ENCODE peak calls at places on chromosome 12, in five cellular contexts. V is lower lobe of right lung, S is right lobe of liver, O is brain microvascular endothelial cell, H is fibroblast of lung. Y is an unnamed sample.

GRCh38 chr12:86264451-86265328 is 8.5 kb upstream of the MGAT4C start:
- DNase-seq in V (peak; percentile 77), S (peak; percentile 38), O (no peak), H (no peak), Y (no peak)

GRCh38 chr12:68402422-68402821 is 70.3 kb upstream of the MDM1 start:
- DNase-seq in V (no peak), S (no peak), O (no peak), H (no peak), Y (no peak)

GRCh38 chr12:124318336-124319020 is 23.6 kb downstream of the RFLNA start:
- DNase-seq in V (no peak), S (no peak), O (no peak), H (no peak), Y (no peak)

GRCh38 chr12:104177663-104178501 is 37.7 kb upstream of the TXNRD1 start:
- DNase-seq in V (peak; percentile 53), S (peak; percentile 50), O (peak; percentile 96), H (peak; percentile 99), Y (peak; percentile 99)

GRCh38 chr12:92695056-92695455 is 7.7 kb upstream of the PLEKHG7 start:
- DNase-seq in V (no peak), S (no peak), O (no peak), H (no peak), Y (no peak)

GRCh38 chr12:41108032-41108431 is 80.1 kb upstream of the PDZRN4 start:
- DNase-seq in V (no peak), S (no peak), O (no peak), H (no peak), Y (no peak)

GRCh38 chr12:88431245-88431644 is 149.0 kb downstream of the KITLG start:
- DNase-seq in V (no peak), S (no peak), O (no peak), H (no peak), Y (no peak)

GRCh38 chr12:47881826-47882427 is 22.9 kb downstream of the VDR start:
- DNase-seq in V (no peak), S (no peak), O (peak; percentile 98), H (peak; percentile 98), Y (peak; percentile 98)

GRCh38 chr12:79677667-79678066 is 13.1 kb downstream of the PAWR start:
- DNase-seq in V (no peak), S (no peak), O (no peak), H (no peak), Y (no peak)

GRCh38 chr12:2251485-2252179 is 198.8 kb downstream of the CACNA1C start:
- DNase-seq in V (no peak), S (no peak), O (no peak), H (no peak), Y (no peak)

GRCh38 chr12:16361142-16361783 is 13.8 kb downstream of the MGST1 start:
- DNase-seq in V (no peak), S (no peak), O (no peak), H (no peak), Y (no peak)

GRCh38 chr12:89899651-89900050 is 191.0 kb upstream of the ATP2B1 start:
- DNase-seq in V (no peak), S (no peak), O (no peak), H (no peak), Y (no peak)

GRCh38 chr12:45349911-45350310 is 134.0 kb downstream of the ANO6 start:
- DNase-seq in V (no peak), S (no peak), O (no peak), H (no peak), Y (peak; percentile 32)

GRCh38 chr12:52137746-52138145 is 54.1 kb downstream of the KRT80 start:
- DNase-seq in V (peak; percentile 12), S (no peak), O (no peak), H (no peak), Y (no peak)

GRCh38 chr12:132084681-132085635 is 59.2 kb downstream of the DDX51 start:
- DNase-seq in V (peak; percentile 85), S (peak; percentile 93), O (no peak), H (peak; percentile 42), Y (peak; percentile 52)

GRCh38 chr12:52847335-52848102 is 1.3 kb downstream of the KRT78 start:
- DNase-seq in V (no peak), S (no peak), O (no peak), H (peak; percentile 67), Y (peak; percentile 33)

GRCh38 chr12:94805749-94806148 is 155.4 kb upstream of the TMCC3 start:
- DNase-seq in V (no peak), S (no peak), O (peak; percentile 61), H (peak; percentile 71), Y (peak; percentile 92)

GRCh38 chr12:109542014-109542413 is 31.3 kb downstream of the MMAB start:
- DNase-seq in V (no peak), S (no peak), O (peak; percentile 64), H (peak; percentile 74), Y (peak; percentile 71)

GRCh38 chr12:130334937-130335336 is 2.8 kb upstream of the PIWIL1 start:
- DNase-seq in V (no peak), S (no peak), O (no peak), H (no peak), Y (no peak)

GRCh38 chr12:107134558-107134957 is 41.2 kb upstream of the CRY1 start:
- DNase-seq in V (no peak), S (no peak), O (no peak), H (no peak), Y (no peak)

GRCh38 chr12:101781834-101782543 is 42.7 kb upstream of the SYCP3 start:
- DNase-seq in V (no peak), S (no peak), O (peak; percentile 46), H (peak; percentile 71), Y (peak; percentile 44)

GRCh38 chr12:105975351-105975750 is 163.4 kb downstream of the NUAK1 start:
- DNase-seq in V (no peak), S (no peak), O (no peak), H (peak; percentile 61), Y (no peak)

GRCh38 chr12:67788118-67788517 is 139.6 kb downstream of the DYRK2 start:
- DNase-seq in V (no peak), S (no peak), O (no peak), H (no peak), Y (no peak)

GRCh38 chr12:2877959-2878732 is 1.1 kb downstream of the RHNO1 start:
- DNase-seq in V (no peak), S (no peak), O (no peak), H (peak; percentile 27), Y (peak; percentile 66)

GRCh38 chr12:5973461-5974115 is 28.5 kb upstream of the ANO2 start:
- DNase-seq in V (no peak), S (no peak), O (no peak), H (no peak), Y (no peak)

GRCh38 chr12:71063087-71063486 is 94.7 kb downstream of the TSPAN8 start:
- DNase-seq in V (no peak), S (no peak), O (no peak), H (no peak), Y (no peak)

GRCh38 chr12:15044461-15044860 is 71.6 kb downstream of the PDE6H start:
- DNase-seq in V (no peak), S (no peak), O (peak; percentile 22), H (peak; percentile 31), Y (peak; percentile 27)

GRCh38 chr12:108879615-108880254 is at the start of gene DAO:
- DNase-seq in V (no peak), S (peak; percentile 92), O (no peak), H (no peak), Y (no peak)

GRCh38 chr12:64610660-64611429 is 550 bp downstream of the RASSF3 start:
- DNase-seq in V (peak; percentile 83), S (peak; percentile 70), O (peak; percentile 15), H (peak; percentile 57), Y (peak; percentile 58)

GRCh38 chr12:47767197-47767724 is 5.8 kb upstream of the SLC48A1 start:
- DNase-seq in V (peak; percentile 47), S (peak; percentile 72), O (no peak), H (no peak), Y (peak; percentile 67)

DNA sequence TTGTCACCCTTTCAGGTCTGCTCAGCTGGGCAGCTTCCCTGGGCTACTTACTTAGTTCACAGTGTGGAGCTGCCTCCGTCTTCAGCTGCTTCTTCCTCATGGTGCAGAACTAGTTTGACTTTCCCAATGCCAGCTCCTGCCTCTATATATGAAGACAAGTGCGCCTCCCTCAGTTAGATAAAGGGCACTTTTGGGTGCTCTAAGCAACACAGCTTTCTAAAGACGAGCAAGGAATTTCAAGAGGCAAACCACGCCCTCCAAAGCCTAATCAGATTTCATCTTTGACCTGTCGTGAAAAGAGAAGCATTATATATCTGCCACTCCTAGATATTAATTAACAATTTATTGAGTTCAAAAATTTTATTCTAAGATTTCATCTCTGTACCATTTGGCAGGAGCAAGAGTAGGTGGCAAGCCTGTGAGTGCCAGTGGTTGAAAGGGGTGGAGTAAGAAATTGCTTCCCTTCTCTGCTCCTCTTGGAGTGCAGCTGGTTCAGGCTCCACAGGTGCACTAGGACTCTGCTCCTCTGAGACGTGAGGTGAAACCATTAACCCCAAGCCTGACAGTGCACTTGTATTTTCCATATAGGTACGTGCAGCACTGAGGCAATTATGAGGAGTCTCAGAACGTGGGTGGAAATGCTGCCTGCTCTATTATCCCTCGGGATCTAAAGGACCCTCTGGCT is 2.1 kb upstream of the SLC11A2 start:
- DNase-seq in V (no peak), S (no peak), O (peak; percentile 17), H (peak; percentile 23), Y (peak; percentile 58)
- TF ChIP-seq CTCF in V (peak; percentile 43), S (peak; percentile 33), O (peak; percentile 54), H (no peak), Y (peak; percentile 31)

GRCh38 chr12:34219046-34219770 is 196.9 kb downstream of the ALG10 start:
- DNase-seq in V (no peak), S (no peak), O (no peak), H (no peak), Y (no peak)
- H3K4me3 ChIP-seq in V (peak overlapping the region; percentile 58), S (peak overlapping the region; percentile 63), O (no peak overlapping the region), H (no peak overlapping the region), Y (no peak overlapping the region)

GRCh38 chr12:13962699-13963098 is 18.7 kb downstream of the GRIN2B start:
- DNase-seq in V (no peak), S (no peak), O (no peak), H (no peak), Y (no peak)
- TF ChIP-seq CTCF in V (no peak), S (no peak), O (peak; percentile 33), H (no peak), Y (peak; percentile 8)

DNA sequence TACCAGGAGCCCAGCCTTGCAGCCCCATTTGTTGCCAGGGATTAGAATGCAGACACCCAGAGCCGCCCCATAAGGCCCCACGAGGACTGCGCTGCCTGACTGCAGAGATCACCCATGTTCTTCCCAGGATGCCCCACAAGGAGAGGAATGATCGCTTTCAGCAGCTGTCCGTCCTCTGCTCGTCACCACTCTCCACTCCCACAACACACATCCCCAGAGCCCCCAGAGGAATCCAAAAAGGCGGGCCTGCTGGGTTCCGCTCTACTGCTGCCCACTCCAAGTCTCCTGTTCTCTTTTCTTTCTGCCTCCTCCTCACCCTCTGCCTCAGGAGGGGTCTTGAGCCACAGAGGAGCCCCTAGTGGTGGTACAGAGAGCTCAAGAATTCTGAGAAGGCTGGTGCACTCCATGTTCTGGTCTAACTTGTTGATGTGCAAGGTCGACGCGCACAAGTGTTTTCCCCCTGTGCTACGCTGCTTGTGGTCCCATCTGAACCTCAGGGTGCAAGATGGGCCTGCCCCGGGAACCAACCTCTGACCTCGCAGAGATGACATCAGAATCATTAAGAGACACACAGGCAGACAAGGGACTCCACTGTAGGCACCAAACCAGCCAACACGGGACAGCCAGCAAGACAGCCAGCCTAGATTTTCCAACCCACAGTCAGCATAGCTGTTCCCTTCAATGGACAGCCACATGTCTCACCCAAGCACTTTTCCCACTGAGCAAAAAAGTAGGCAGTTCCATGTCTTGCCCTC is 30.0 kb downstream of the PXN start:
- DNase-seq in V (no peak), S (no peak), O (no peak), H (no peak), Y (no peak)
- H3K4me3 ChIP-seq in V (no peak overlapping the region), S (no peak overlapping the region), O (no peak overlapping the region), H (no peak overlapping the region), Y (peak overlapping the region; percentile 10)

Y was measured in fibroblast of pulmonary artery.